ENCODE peak calls at places on chromosome 20, in five cellular contexts. M is astrocyte, W is BE2C, C is lower lobe of right lung, B is AG04450. Y is an unnamed sample.

GRCh38 chr20:36745234-36745926 is 510 bp downstream of the NDRG3 start:
- DNase-seq in W (peak; percentile 49), B (no peak), C (peak; percentile 54), M (no peak), Y (no peak)

GRCh38 chr20:6768228-6769185 is 1.0 kb downstream of the BMP2 start:
- DNase-seq in C (peak; percentile 50), B (no peak), W (no peak), M (peak; percentile 38), Y (no peak)

GRCh38 chr20:63850689-63851547 is 10.4 kb upstream of the ABHD16B start:
- DNase-seq in W (no peak), M (no peak), B (no peak), C (no peak), Y (no peak)

GRCh38 chr20:34579936-34580587 is 21.5 kb downstream of the MAP1LC3A start:
- DNase-seq in B (no peak), W (no peak), M (peak; percentile 47), C (no peak), Y (no peak)

GRCh38 chr20:43722153-43722505 is 4.7 kb downstream of the GTSF1L start:
- DNase-seq in M (no peak), C (no peak), B (no peak), W (no peak), Y (no peak)

GRCh38 chr20:47574616-47575401 is 73.1 kb downstream of the NCOA3 start:
- DNase-seq in W (peak; percentile 73), B (no peak), C (no peak), M (no peak), Y (no peak)

GRCh38 chr20:36066777-36067176 is 87.8 kb upstream of the EPB41L1 start:
- DNase-seq in B (no peak), C (no peak), W (no peak), M (no peak), Y (no peak)

GRCh38 chr20:17735959-17736621 is 36.3 kb downstream of the BANF2 start:
- DNase-seq in C (no peak), M (peak; percentile 18), B (no peak), W (no peak), Y (no peak)

GRCh38 chr20:5974531-5974930 is 24.1 kb downstream of the MCM8 start:
- DNase-seq in W (no peak), M (no peak), B (no peak), C (no peak), Y (no peak)

GRCh38 chr20:37945034-37945660 is 42.2 kb downstream of the VSTM2L start:
- DNase-seq in B (no peak), W (no peak), C (no peak), M (no peak), Y (no peak)

GRCh38 chr20:51447097-51447764 is 95.3 kb downstream of the NFATC2 start:
- DNase-seq in W (no peak), M (peak; percentile 98), B (peak; percentile 91), C (no peak), Y (peak; percentile 74)

GRCh38 chr20:8223096-8223870 is 91.2 kb downstream of the PLCB1 start:
- DNase-seq in C (no peak), M (peak; percentile 91), B (peak; percentile 82), W (no peak), Y (no peak)

GRCh38 chr20:24785141-24785924 is 163.7 kb upstream of the CST7 start:
- DNase-seq in W (no peak), C (peak; percentile 41), M (peak; percentile 83), B (no peak), Y (peak; percentile 43)

GRCh38 chr20:47543006-47543431 is 41.3 kb downstream of the NCOA3 start:
- DNase-seq in M (peak; percentile 59), C (no peak), W (no peak), B (no peak), Y (no peak)

GRCh38 chr20:20744170-20744725 is 31.8 kb upstream of the RALGAPA2 start:
- DNase-seq in C (no peak), B (no peak), M (no peak), W (no peak), Y (no peak)

GRCh38 chr20:19211661-19212523 is 550 bp upstream of the SLC24A3 start:
- DNase-seq in B (no peak), C (peak; percentile 71), W (no peak), M (no peak), Y (no peak)

GRCh38 chr20:31494131-31494530 is 19.0 kb downstream of the REM1 start:
- DNase-seq in M (no peak), B (no peak), W (peak; percentile 39), C (no peak), Y (no peak)
- TF ChIP-seq CTCF in M (peak; percentile 38), B (peak; percentile 62), W (peak; percentile 62), C (peak; percentile 40), Y (peak; percentile 63)

DNA sequence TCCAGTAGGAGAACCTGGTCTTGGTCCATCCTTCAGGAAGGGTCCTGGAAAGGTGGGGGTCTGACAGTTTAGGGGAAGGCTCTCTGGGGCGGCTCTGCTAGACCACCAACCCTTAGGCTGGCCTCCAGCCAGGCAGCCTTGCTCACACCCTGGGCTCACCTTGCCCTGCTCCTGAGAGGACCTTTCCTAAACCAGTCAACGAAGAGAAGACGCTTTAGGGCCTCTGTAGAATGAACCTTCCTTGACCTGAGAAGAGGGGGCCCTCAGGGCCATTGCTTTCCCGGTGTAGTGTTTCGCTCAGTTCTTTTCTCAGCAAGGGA is 1.1 kb downstream of the CDC25B start:
- DNase-seq in B (no peak), M (no peak), C (peak; percentile 38), W (no peak), Y (no peak)
- H3K4me3 ChIP-seq in B (peak overlapping the region; percentile 82), M (peak overlapping the region; percentile 73), C (peak overlapping the region; percentile 79), W (peak overlapping the region; percentile 95), Y (peak overlapping the region; percentile 82)

GRCh38 chr20:53020376-53020775 is 48.2 kb downstream of the TSHZ2 start:
- DNase-seq in C (no peak), B (no peak), W (no peak), M (no peak), Y (no peak)

GRCh38 chr20:53019464-53019863 is 47.3 kb downstream of the TSHZ2 start:
- DNase-seq in W (no peak), C (no peak), B (no peak), M (peak; percentile 34), Y (no peak)

GRCh38 chr20:53023717-53024116 is 51.6 kb downstream of the TSHZ2 start:
- DNase-seq in B (no peak), W (no peak), M (peak; percentile 74), C (no peak), Y (no peak)

GRCh38 chr20:53021934-53022333 is 49.8 kb downstream of the TSHZ2 start:
- DNase-seq in M (peak; percentile 64), C (no peak), W (no peak), B (no peak), Y (no peak)

DNA sequence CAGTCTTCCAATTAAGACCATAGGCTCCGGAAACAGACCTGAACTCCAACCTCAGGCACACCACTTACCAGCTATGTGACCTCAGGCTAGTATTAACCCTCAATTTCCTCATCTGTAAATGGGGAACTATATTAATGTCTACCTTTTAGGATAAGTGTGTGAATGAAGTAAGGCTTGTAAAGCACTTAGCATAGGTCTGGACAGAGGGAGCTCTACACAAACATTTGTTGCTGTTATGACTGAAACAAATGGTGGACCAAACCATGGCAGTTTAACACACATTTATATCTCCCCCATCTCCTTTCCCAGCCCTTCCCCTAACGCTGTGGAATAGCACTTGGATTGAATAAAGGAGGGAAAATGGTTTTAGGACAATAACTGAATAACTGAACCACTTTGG is 48.7 kb downstream of the TSHZ2 start:
- DNase-seq in M (no peak), B (no peak), C (no peak), W (no peak), Y (no peak)
- TF ChIP-seq CTCF in M (no peak), B (no peak), C (no peak), W (peak; percentile 44), Y (no peak)

GRCh38 chr20:49281913-49282467 is 4.1 kb upstream of the ZNFX1 start:
- DNase-seq in B (no peak), C (no peak), M (no peak), W (no peak), Y (no peak)

GRCh38 chr20:49282584-49283171 is 4.8 kb upstream of the ZNFX1 start:
- DNase-seq in B (no peak), C (no peak), W (no peak), M (no peak), Y (no peak)

GRCh38 chr20:49284818-49285217 is 7.0 kb upstream of the ZNFX1 start:
- DNase-seq in C (no peak), B (no peak), W (no peak), M (no peak), Y (no peak)

GRCh38 chr20:49283703-49284625 is 6.1 kb upstream of the ZNFX1 start:
- DNase-seq in B (no peak), M (no peak), C (no peak), W (no peak), Y (no peak)

DNA sequence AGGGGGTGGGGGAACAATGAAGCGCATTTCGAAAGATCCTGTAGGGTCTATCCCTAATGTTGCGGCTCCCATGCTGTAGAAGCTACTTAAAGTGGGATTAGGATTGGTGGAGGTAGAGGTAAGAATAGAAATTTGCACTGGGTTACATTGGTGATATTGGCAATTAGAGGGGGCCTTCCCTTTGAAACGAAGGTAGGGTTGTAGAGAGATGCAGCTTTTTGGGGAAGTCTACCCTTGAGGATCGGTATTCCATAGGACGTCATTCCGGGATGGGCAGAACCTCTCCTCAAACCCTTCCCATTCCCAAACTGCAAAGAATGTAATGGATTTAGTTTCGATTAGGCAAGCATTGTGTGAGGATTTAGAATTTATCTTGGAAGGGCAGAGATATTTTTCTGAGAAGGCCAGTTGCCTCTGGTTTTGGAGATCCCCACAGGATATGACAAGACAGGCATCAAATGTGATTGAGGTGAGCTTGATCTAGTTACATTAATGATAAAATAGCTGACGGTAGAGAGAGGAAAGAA is 5.4 kb upstream of the ZNFX1 start:
- DNase-seq in B (no peak), C (no peak), W (no peak), M (no peak), Y (no peak)
- H3K4me3 ChIP-seq in B (peak overlapping the region; percentile 31), C (no peak overlapping the region), W (peak overlapping the region; percentile 97), M (peak overlapping the region; percentile 96), Y (no peak overlapping the region)

DNA sequence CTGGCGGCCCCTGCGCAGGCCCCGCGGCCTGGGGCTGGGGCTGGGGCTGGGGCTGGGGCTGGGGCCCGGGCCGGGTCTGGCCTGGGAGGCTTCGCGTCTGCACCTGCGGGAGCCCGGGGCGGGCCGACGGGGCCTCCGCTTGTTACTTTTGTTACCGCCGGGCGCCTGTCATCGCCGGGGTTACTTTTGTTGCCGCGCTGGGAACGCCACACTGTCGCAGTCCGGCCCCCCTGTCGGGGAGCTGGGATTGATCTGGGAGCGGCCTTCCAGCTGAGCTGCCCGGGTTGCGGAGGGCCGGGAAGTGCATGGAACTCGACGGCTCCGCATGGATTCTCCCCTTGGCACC is 703 bp downstream of the OGFR start:
- DNase-seq in W (peak; percentile 64), C (no peak), B (no peak), M (no peak), Y (no peak)
- TF ChIP-seq CTCF in W (peak; percentile 29), C (no peak), B (peak; percentile 9), M (no peak), Y (no peak)

Y was measured in epithelial cell of proximal tubule.